ENCODE peak calls at places on chromosomes 12 and 14, in nine cellular contexts. H is sigmoid colon, Y is thoracic aorta, J is WTC11, U is occipital lobe, E is NCI-H1436 treated with DMSO at 0.1 percent for 48 hours, T is HEK293T, Q is coronary artery, X is RPMI7951. D is an unnamed sample.

GRCh38 chr14:105622329-105622955 is 96.1 kb downstream of the TMEM121 start:
- DNase-seq in H (no peak), Y (no peak), J (no peak), U (no peak), E (no peak), T (no peak), Q (no peak), X (no peak), D (no peak)

GRCh38 chr12:6538420-6539275 is 4.3 kb downstream of the GAPDH start:
- DNase-seq in H (peak; percentile 56), Y (no peak), J (no peak), U (no peak), E (no peak), T (peak; percentile 15), Q (no peak), X (peak; percentile 62), D (no peak)

GRCh38 chr12:102169922-102170698 is 27.5 kb downstream of the PMCH start:
- DNase-seq in H (no peak), Y (no peak), J (no peak), U (no peak), E (no peak), T (peak; percentile 12), Q (no peak), X (peak; percentile 18), D (no peak)

GRCh38 chr12:83042441-83043215 is 355.9 kb downstream of the TMTC2 start:
- DNase-seq in H (peak; percentile 59), Y (no peak), J (no peak), U (no peak), E (no peak), T (no peak), Q (no peak), X (no peak), D (no peak)

GRCh38 chr12:7555752-7556151 is 52.2 kb upstream of the CD163 start:
- DNase-seq in H (no peak), Y (no peak), J (no peak), U (no peak), E (no peak), T (no peak), Q (no peak), X (peak; percentile 68), D (no peak)

GRCh38 chr12:68591716-68592437 is 18.8 kb upstream of the RAP1B start:
- DNase-seq in H (no peak), Y (no peak), J (no peak), U (no peak), E (no peak), T (no peak), Q (no peak), X (no peak), D (no peak)

GRCh38 chr12:112503521-112503920 is 84.8 kb downstream of the PTPN11 start:
- DNase-seq in H (no peak), Y (no peak), J (no peak), U (no peak), E (no peak), T (no peak), Q (no peak), X (no peak), D (no peak)

GRCh38 chr12:92042791-92043531 is 102.7 kb downstream of the BTG1 start:
- DNase-seq in H (no peak), Y (no peak), J (no peak), U (no peak), E (no peak), T (no peak), Q (no peak), X (peak; percentile 59), D (no peak)

GRCh38 chr12:57101892-57102695 is 9.1 kb downstream of the STAT6 start:
- DNase-seq in H (no peak), Y (no peak), J (no peak), U (no peak), E (no peak), T (no peak), Q (no peak), X (no peak), D (no peak)

GRCh38 chr14:67580336-67581230 is 19.5 kb downstream of the PIGH start:
- DNase-seq in H (no peak), Y (no peak), J (no peak), U (no peak), E (no peak), T (no peak), Q (no peak), X (no peak), D (no peak)

GRCh38 chr14:32697704-32698103 is 241.0 kb upstream of the NPAS3 start:
- DNase-seq in H (no peak), Y (no peak), J (no peak), U (no peak), E (no peak), T (no peak), Q (no peak), X (peak; percentile 76), D (no peak)

GRCh38 chr14:32006267-32007110 is 70.6 kb upstream of the ARHGAP5 start:
- DNase-seq in H (no peak), Y (no peak), J (no peak), U (peak; percentile 34), E (no peak), T (no peak), Q (no peak), X (peak; percentile 75), D (no peak)

GRCh38 chr12:88207921-88208640 is 66.0 kb downstream of the TMTC3 start:
- DNase-seq in H (no peak), Y (no peak), J (no peak), U (no peak), E (no peak), T (no peak), Q (no peak), X (peak; percentile 90), D (no peak)

GRCh38 chr12:94134226-94134795 is 14.1 kb upstream of the PLXNC1 start:
- DNase-seq in H (no peak), Y (no peak), J (no peak), U (no peak), E (no peak), T (peak; percentile 61), Q (no peak), X (peak; percentile 46), D (no peak)

GRCh38 chr12:6161124-6161882 is 36.8 kb upstream of the VWF start:
- DNase-seq in H (no peak), Y (no peak), J (no peak), U (no peak), E (no peak), T (no peak), Q (no peak), X (no peak), D (no peak)

GRCh38 chr12:64473176-64473575 is 21.3 kb downstream of the TBK1 start:
- DNase-seq in H (no peak), Y (no peak), J (no peak), U (no peak), E (no peak), T (no peak), Q (no peak), X (no peak), D (no peak)

GRCh38 chr14:35147186-35147585 is 24.8 kb downstream of the PRORP start:
- DNase-seq in H (no peak), Y (no peak), J (no peak), U (no peak), E (no peak), T (no peak), Q (no peak), X (no peak), D (no peak)

GRCh38 chr12:105060715-105061378 is 23.4 kb downstream of the ALDH1L2 start:
- DNase-seq in H (no peak), Y (no peak), J (no peak), U (no peak), E (no peak), T (no peak), Q (no peak), X (no peak), D (no peak)

GRCh38 chr14:23608454-23608853 is 27.7 kb upstream of the DHRS2 start:
- DNase-seq in H (no peak), Y (no peak), J (no peak), U (no peak), E (no peak), T (no peak), Q (no peak), X (no peak), D (no peak)

GRCh38 chr14:89503458-89503996 is 86.5 kb upstream of the FOXN3 start:
- DNase-seq in H (no peak), Y (no peak), J (no peak), U (no peak), E (no peak), T (no peak), Q (no peak), X (no peak), D (no peak)

GRCh38 chr14:22428681-22429315 is 160.2 kb downstream of the DAD1 start:
- DNase-seq in H (no peak), Y (no peak), J (no peak), U (no peak), E (no peak), T (no peak), Q (no peak), X (peak; percentile 57), D (no peak)

GRCh38 chr12:5200276-5201087 is 156.8 kb downstream of the KCNA5 start:
- DNase-seq in H (no peak), Y (no peak), J (peak; percentile 90), U (no peak), E (no peak), T (peak; percentile 67), Q (no peak), X (peak; percentile 31), D (no peak)

GRCh38 chr12:40745386-40745785 is 53.1 kb downstream of the CNTN1 start:
- DNase-seq in H (no peak), Y (no peak), J (no peak), U (no peak), E (no peak), T (no peak), Q (no peak), X (no peak), D (no peak)

GRCh38 chr12:53670308-53670707 is 5.6 kb downstream of the ATP5MC2 start:
- DNase-seq in H (no peak), Y (no peak), J (no peak), U (no peak), E (no peak), T (no peak), Q (no peak), X (no peak), D (no peak)

D was measured in omental fat pad.